ENCODE peak calls at places on chromosomes 11 and 22, in nine cellular contexts. One of them, this sample, is unnamed.

GRCh38 chr11:132423266-132423665 is 1052.9 kb downstream of the NTM start:
- DNase-seq in osteoblast: no peak
- DNase-seq in mesendoderm: no peak
- DNase-seq in CD8-positive, alpha-beta T cell: no peak
- DNase-seq in uterus: no peak
- DNase-seq in small intestine: no peak
- DNase-seq in body of pancreas: no peak
- DNase-seq in thoracic aorta: no peak
- DNase-seq in cardiac muscle cell: no peak
- DNase-seq in this sample: no peak

GRCh38 chr11:130023204-130023603 is 20.6 kb upstream of the PRDM10 start:
- DNase-seq in osteoblast: peak; percentile 94
- DNase-seq in mesendoderm: peak; percentile 19
- DNase-seq in CD8-positive, alpha-beta T cell: no peak
- DNase-seq in uterus: no peak
- DNase-seq in small intestine: no peak
- DNase-seq in body of pancreas: no peak
- DNase-seq in thoracic aorta: no peak
- DNase-seq in cardiac muscle cell: no peak
- DNase-seq in this sample: no peak

GRCh38 chr11:114989536-114989935 is 311.2 kb downstream of the NXPE2 start:
- DNase-seq in osteoblast: no peak
- DNase-seq in mesendoderm: no peak
- DNase-seq in CD8-positive, alpha-beta T cell: no peak
- DNase-seq in uterus: no peak
- DNase-seq in small intestine: no peak
- DNase-seq in body of pancreas: no peak
- DNase-seq in thoracic aorta: no peak
- DNase-seq in cardiac muscle cell: no peak
- DNase-seq in this sample: no peak

GRCh38 chr22:30238661-30239420 is 7.7 kb downstream of the LIF start:
- DNase-seq in osteoblast: peak; percentile 86
- DNase-seq in mesendoderm: peak; percentile 60
- DNase-seq in CD8-positive, alpha-beta T cell: no peak
- DNase-seq in uterus: peak; percentile 71
- DNase-seq in small intestine: peak; percentile 40
- DNase-seq in body of pancreas: no peak
- DNase-seq in thoracic aorta: no peak
- DNase-seq in cardiac muscle cell: no peak
- DNase-seq in this sample: peak; percentile 71

GRCh38 chr11:7555067-7555699 is 41.4 kb downstream of the PPFIBP2 start:
- DNase-seq in osteoblast: no peak
- DNase-seq in mesendoderm: no peak
- DNase-seq in CD8-positive, alpha-beta T cell: no peak
- DNase-seq in uterus: no peak
- DNase-seq in small intestine: peak; percentile 75
- DNase-seq in body of pancreas: peak; percentile 78
- DNase-seq in thoracic aorta: no peak
- DNase-seq in cardiac muscle cell: no peak
- DNase-seq in this sample: peak; percentile 94

GRCh38 chr11:111978028-111978771 is 41.1 kb downstream of the DIXDC1 start:
- DNase-seq in osteoblast: peak; percentile 96
- DNase-seq in mesendoderm: peak; percentile 96
- DNase-seq in CD8-positive, alpha-beta T cell: no peak
- DNase-seq in uterus: peak; percentile 73
- DNase-seq in small intestine: no peak
- DNase-seq in body of pancreas: peak; percentile 23
- DNase-seq in thoracic aorta: no peak
- DNase-seq in cardiac muscle cell: peak; percentile 85
- DNase-seq in this sample: peak; percentile 61

GRCh38 chr11:124329787-124330478 is 9.9 kb upstream of the OR8D2 start:
- DNase-seq in osteoblast: no peak
- DNase-seq in mesendoderm: no peak
- DNase-seq in CD8-positive, alpha-beta T cell: no peak
- DNase-seq in uterus: no peak
- DNase-seq in small intestine: no peak
- DNase-seq in body of pancreas: no peak
- DNase-seq in thoracic aorta: no peak
- DNase-seq in cardiac muscle cell: no peak
- DNase-seq in this sample: no peak

GRCh38 chr11:44880953-44881352 is 69.7 kb downstream of the TP53I11 start:
- DNase-seq in osteoblast: peak; percentile 73
- DNase-seq in mesendoderm: no peak
- DNase-seq in CD8-positive, alpha-beta T cell: no peak
- DNase-seq in uterus: no peak
- DNase-seq in small intestine: no peak
- DNase-seq in body of pancreas: no peak
- DNase-seq in thoracic aorta: no peak
- DNase-seq in cardiac muscle cell: no peak
- DNase-seq in this sample: no peak

GRCh38 chr11:4647795-4648194 is 4.0 kb downstream of the OR51E1 start:
- DNase-seq in osteoblast: no peak
- DNase-seq in mesendoderm: no peak
- DNase-seq in CD8-positive, alpha-beta T cell: no peak
- DNase-seq in uterus: no peak
- DNase-seq in small intestine: no peak
- DNase-seq in body of pancreas: no peak
- DNase-seq in thoracic aorta: no peak
- DNase-seq in cardiac muscle cell: no peak
- DNase-seq in this sample: no peak

DNA sequence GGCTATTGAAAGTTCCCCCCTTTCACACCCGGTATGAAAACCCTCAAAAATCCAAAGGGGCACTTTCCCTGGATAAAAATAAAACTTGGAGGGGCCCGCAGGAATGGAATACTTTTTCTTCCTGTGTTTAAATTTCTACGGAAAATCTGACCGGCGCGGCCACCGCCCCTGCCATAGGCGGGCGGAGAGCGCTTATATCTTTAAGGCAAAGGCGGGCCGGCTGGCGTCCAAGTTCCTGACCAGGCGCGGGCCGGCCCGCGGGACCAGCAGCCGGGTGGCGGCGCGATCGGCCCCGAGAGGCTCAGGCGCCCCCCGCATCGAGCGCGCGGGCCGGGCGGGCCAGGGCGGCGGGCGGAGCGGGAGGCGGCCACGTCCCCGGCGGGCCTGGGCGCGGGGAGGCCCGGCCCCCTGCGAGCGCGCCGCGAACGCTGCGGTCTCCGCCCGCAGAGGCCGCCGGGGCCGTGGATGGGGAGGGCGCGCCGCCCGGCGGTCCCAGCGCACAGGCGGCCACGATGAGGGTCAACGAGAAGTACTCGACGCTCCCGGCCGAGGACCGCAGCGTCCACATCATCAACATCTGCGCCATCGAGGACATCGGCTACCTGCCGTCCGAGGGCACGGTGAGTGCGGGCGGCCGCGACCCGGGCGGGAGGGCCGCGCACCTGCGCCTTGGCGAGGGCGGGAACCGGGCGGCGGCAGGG is at the start of gene ANO1:
- DNase-seq in osteoblast: peak; percentile 84
- DNase-seq in mesendoderm: no peak
- DNase-seq in CD8-positive, alpha-beta T cell: no peak
- DNase-seq in uterus: peak; percentile 23
- DNase-seq in small intestine: no peak
- DNase-seq in body of pancreas: no peak
- DNase-seq in thoracic aorta: no peak
- DNase-seq in cardiac muscle cell: peak; percentile 50
- DNase-seq in this sample: no peak
- H3K4me3 ChIP-seq in osteoblast: no peak within 1 kb of the TSS
- H3K4me3 ChIP-seq in mesendoderm: no peak within 1 kb of the TSS
- H3K4me3 ChIP-seq in CD8-positive, alpha-beta T cell: no peak within 1 kb of the TSS
- H3K4me3 ChIP-seq in uterus: peak within 1 kb of the TSS; percentile 36
- H3K4me3 ChIP-seq in small intestine: no peak within 1 kb of the TSS
- H3K4me3 ChIP-seq in body of pancreas: no peak within 1 kb of the TSS
- H3K4me3 ChIP-seq in thoracic aorta: peak within 1 kb of the TSS; percentile 75
- H3K4me3 ChIP-seq in cardiac muscle cell: peak within 1 kb of the TSS; percentile 15
- H3K4me3 ChIP-seq in this sample: peak within 1 kb of the TSS; percentile 58

DNA sequence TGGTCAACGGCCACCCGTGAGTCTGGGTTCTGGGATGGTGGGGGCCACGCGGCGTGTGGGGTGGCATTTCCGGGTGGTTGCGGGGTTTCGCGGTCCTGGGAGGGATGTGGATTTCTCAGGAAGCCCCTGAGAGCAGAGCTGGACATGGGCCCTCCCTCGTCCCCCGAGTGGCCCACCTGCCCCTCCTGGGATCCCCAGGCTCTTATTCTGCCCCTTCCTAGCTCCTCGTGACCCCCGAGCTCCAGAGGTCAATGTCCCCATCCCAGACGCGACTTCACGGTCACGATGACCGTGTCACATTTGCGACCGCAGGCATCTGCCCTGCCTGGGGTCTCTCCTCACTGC is 4.4 kb downstream of the MUC5AC start:
- DNase-seq in osteoblast: peak; percentile 74
- DNase-seq in mesendoderm: no peak
- DNase-seq in CD8-positive, alpha-beta T cell: no peak
- DNase-seq in uterus: no peak
- DNase-seq in small intestine: no peak
- DNase-seq in body of pancreas: no peak
- DNase-seq in thoracic aorta: no peak
- DNase-seq in cardiac muscle cell: no peak
- DNase-seq in this sample: no peak
- H3K27me3 ChIP-seq in osteoblast: no peaks in the 10 kb centered on the region
- H3K27me3 ChIP-seq in mesendoderm: no peaks in the 10 kb centered on the region
- H3K27me3 ChIP-seq in CD8-positive, alpha-beta T cell: no peaks in the 10 kb centered on the region
- H3K27me3 ChIP-seq in uterus: no peaks in the 10 kb centered on the region
- H3K27me3 ChIP-seq in small intestine: no peaks in the 10 kb centered on the region
- H3K27me3 ChIP-seq in body of pancreas: no peaks in the 10 kb centered on the region
- H3K27me3 ChIP-seq in thoracic aorta: no peaks in the 10 kb centered on the region
- H3K27me3 ChIP-seq in cardiac muscle cell: no peaks in the 10 kb centered on the region
- H3K27me3 ChIP-seq in this sample: no peaks in the 10 kb centered on the region

GRCh38 chr22:46641829-46642266 is 21.7 kb downstream of the GRAMD4 start:
- DNase-seq in osteoblast: no peak
- DNase-seq in mesendoderm: no peak
- DNase-seq in CD8-positive, alpha-beta T cell: no peak
- DNase-seq in uterus: no peak
- DNase-seq in small intestine: no peak
- DNase-seq in body of pancreas: no peak
- DNase-seq in thoracic aorta: no peak
- DNase-seq in cardiac muscle cell: no peak
- DNase-seq in this sample: no peak

GRCh38 chr22:46650078-46650810 is 30.1 kb downstream of the GRAMD4 start:
- DNase-seq in osteoblast: no peak
- DNase-seq in mesendoderm: no peak
- DNase-seq in CD8-positive, alpha-beta T cell: no peak
- DNase-seq in uterus: no peak
- DNase-seq in small intestine: no peak
- DNase-seq in body of pancreas: no peak
- DNase-seq in thoracic aorta: no peak
- DNase-seq in cardiac muscle cell: peak; percentile 49
- DNase-seq in this sample: no peak

GRCh38 chr22:46651316-46651715 is 31.1 kb downstream of the GRAMD4 start:
- DNase-seq in osteoblast: no peak
- DNase-seq in mesendoderm: no peak
- DNase-seq in CD8-positive, alpha-beta T cell: no peak
- DNase-seq in uterus: no peak
- DNase-seq in small intestine: no peak
- DNase-seq in body of pancreas: no peak
- DNase-seq in thoracic aorta: no peak
- DNase-seq in cardiac muscle cell: no peak
- DNase-seq in this sample: no peak

GRCh38 chr22:46649176-46650077 is 29.2 kb downstream of the GRAMD4 start:
- DNase-seq in osteoblast: peak; percentile 90
- DNase-seq in mesendoderm: no peak
- DNase-seq in CD8-positive, alpha-beta T cell: no peak
- DNase-seq in uterus: peak; percentile 35
- DNase-seq in small intestine: peak; percentile 63
- DNase-seq in body of pancreas: no peak
- DNase-seq in thoracic aorta: no peak
- DNase-seq in cardiac muscle cell: peak; percentile 30
- DNase-seq in this sample: no peak

DNA sequence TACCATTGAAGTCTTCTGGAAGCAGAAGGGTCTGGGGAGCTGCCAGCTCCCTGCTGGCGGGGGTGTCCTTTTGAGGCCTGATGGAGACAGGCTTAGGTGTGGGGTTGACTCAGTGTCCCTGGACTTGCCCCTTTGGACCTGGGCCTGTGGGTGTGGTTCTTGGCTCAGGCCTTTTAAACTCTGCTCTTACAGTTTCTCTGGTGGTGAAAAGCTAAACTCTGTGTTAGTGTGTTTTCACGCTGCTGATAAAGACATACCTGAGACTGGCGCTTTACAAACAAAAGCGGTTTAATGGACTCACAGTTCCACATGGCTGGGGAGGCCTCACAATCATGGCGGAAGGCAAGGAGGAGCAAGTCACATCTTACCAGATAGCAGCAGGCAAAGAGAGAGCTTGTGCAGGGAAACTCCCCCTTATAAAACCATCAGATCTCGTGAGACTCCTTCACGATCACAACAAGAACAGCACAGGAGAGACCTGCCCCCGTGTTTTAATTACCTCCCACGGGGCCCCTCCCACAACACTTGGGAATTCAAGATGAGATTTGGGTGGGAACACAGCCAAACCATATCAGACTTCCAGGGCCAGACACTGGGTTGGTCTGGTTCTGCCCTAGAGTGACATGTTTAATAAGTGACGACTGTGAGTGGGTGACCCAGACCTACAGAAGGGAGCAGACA is 26.5 kb downstream of the GRAMD4 start:
- DNase-seq in osteoblast: no peak
- DNase-seq in mesendoderm: no peak
- DNase-seq in CD8-positive, alpha-beta T cell: no peak
- DNase-seq in uterus: no peak
- DNase-seq in small intestine: peak; percentile 97
- DNase-seq in body of pancreas: no peak
- DNase-seq in thoracic aorta: no peak
- DNase-seq in cardiac muscle cell: no peak
- DNase-seq in this sample: no peak
- H3K4me1 ChIP-seq in osteoblast: no peaks in the 10 kb centered on the region
- H3K4me1 ChIP-seq in mesendoderm: no peaks in the 10 kb centered on the region
- H3K4me1 ChIP-seq in CD8-positive, alpha-beta T cell: no peaks in the 10 kb centered on the region
- H3K4me1 ChIP-seq in uterus: no peaks in the 10 kb centered on the region
- H3K4me1 ChIP-seq in small intestine: peaks cover 18% of the 10 kb centered on the region
- H3K4me1 ChIP-seq in body of pancreas: peaks cover 16% of the 10 kb centered on the region
- H3K4me1 ChIP-seq in thoracic aorta: peaks cover 15% of the 10 kb centered on the region
- H3K4me1 ChIP-seq in cardiac muscle cell: peaks cover 34% of the 10 kb centered on the region
- H3K4me1 ChIP-seq in this sample: peaks cover 31% of the 10 kb centered on the region

DNA sequence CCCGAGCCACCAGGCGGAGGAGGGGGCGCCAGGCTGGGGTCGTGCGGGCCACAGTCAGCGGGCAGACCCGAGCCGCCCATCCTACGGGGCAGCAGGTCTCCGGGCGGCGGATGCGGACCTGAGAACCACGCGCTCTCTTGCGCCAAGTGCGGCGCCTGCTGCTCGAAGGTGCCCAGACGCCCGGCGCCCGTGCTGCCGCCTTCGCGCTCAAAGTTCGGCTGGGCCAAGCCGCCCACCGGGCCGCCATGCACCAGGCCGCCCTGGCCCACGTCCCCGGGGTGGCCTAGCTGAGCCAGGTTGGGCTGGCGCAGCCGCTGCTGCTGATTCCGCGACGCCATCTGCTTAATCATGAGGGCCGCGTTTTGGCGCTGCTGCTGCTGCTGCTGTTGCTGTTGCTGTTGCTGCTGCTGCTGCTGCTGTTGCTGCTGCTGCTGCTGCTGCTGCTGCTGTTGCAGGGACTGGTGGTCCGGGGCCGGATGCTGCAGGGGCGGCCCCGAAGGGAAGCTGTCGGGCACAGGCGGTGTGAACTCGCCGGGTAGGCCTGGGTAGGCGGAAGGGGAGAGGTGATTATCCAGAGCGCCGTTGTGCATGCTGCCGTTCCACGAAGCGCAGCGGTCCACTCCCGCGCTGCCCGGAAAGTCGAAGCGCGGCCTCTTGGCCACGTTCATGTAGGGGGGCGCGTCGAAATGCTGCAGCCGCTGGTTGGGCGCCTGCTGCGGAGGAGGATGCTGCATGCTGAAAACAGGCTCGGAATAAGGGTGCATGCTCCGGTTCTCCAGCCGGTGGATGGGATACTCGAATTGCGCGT is 2.8 kb downstream of the MN1 start:
- DNase-seq in osteoblast: peak; percentile 46
- DNase-seq in mesendoderm: peak; percentile 66
- DNase-seq in CD8-positive, alpha-beta T cell: no peak
- DNase-seq in uterus: no peak
- DNase-seq in small intestine: no peak
- DNase-seq in body of pancreas: no peak
- DNase-seq in thoracic aorta: no peak
- DNase-seq in cardiac muscle cell: no peak
- DNase-seq in this sample: no peak
- H3K4me3 ChIP-seq in osteoblast: no peak overlapping the region
- H3K4me3 ChIP-seq in mesendoderm: no peak overlapping the region
- H3K4me3 ChIP-seq in CD8-positive, alpha-beta T cell: no peak overlapping the region
- H3K4me3 ChIP-seq in uterus: peak overlapping the region; percentile 68
- H3K4me3 ChIP-seq in small intestine: no peak overlapping the region
- H3K4me3 ChIP-seq in body of pancreas: no peak overlapping the region
- H3K4me3 ChIP-seq in thoracic aorta: peak overlapping the region; percentile 84
- H3K4me3 ChIP-seq in cardiac muscle cell: peak overlapping the region; percentile 77
- H3K4me3 ChIP-seq in this sample: peak overlapping the region; percentile 95

This sample was measured in psoas muscle.